ENCODE peak calls at places on chromosomes 7 and 10, in four cellular contexts. One of them, this sample, is unnamed. For H3K4me1, the result is how much of the 10 kb centered on the place peaks cover.

GRCh38 chr10:118256209-118256608 is 85.9 kb downstream of the FAM204A start:
- DNase-seq in cardiac muscle cell: no peak
- DNase-seq in right lobe of liver: no peak
- DNase-seq in upper lobe of right lung: no peak
- DNase-seq in this sample: no peak

GRCh38 chr10:107434854-107435253 is 270.3 kb upstream of the SORCS1 start:
- DNase-seq in cardiac muscle cell: no peak
- DNase-seq in upper lobe of right lung: no peak
- DNase-seq in right lobe of liver: no peak
- DNase-seq in this sample: no peak

GRCh38 chr7:20793258-20793657 is 6.6 kb upstream of the SP8 start:
- DNase-seq in right lobe of liver: no peak
- DNase-seq in cardiac muscle cell: no peak
- DNase-seq in upper lobe of right lung: no peak
- DNase-seq in this sample: no peak

GRCh38 chr7:20199015-20199737 is 18.0 kb downstream of the MACC1 start:
- DNase-seq in right lobe of liver: peak
- DNase-seq in cardiac muscle cell: peak
- DNase-seq in upper lobe of right lung: peak
- DNase-seq in this sample: peak

GRCh38 chr7:132609222-132609621 is 33.0 kb upstream of the PLXNA4 start:
- DNase-seq in cardiac muscle cell: no peak
- DNase-seq in upper lobe of right lung: no peak
- DNase-seq in right lobe of liver: no peak
- DNase-seq in this sample: no peak

GRCh38 chr10:11898372-11899066 is 75.4 kb downstream of the PROSER2 start:
- DNase-seq in right lobe of liver: peak
- DNase-seq in cardiac muscle cell: peak
- DNase-seq in upper lobe of right lung: peak
- DNase-seq in this sample: peak

GRCh38 chr7:20786779-20787651 is at the start of gene SP8:
- DNase-seq in upper lobe of right lung: no peak
- DNase-seq in cardiac muscle cell: peak
- DNase-seq in right lobe of liver: peak
- DNase-seq in this sample: no peak

GRCh38 chr7:137081694-137082093 is 213.2 kb downstream of the CHRM2 start:
- DNase-seq in right lobe of liver: peak
- DNase-seq in upper lobe of right lung: no peak
- DNase-seq in cardiac muscle cell: peak
- DNase-seq in this sample: peak

GRCh38 chr7:98250789-98251188 is 1.2 kb downstream of the TECPR1 start:
- DNase-seq in upper lobe of right lung: no peak
- DNase-seq in cardiac muscle cell: no peak
- DNase-seq in right lobe of liver: no peak
- DNase-seq in this sample: no peak

GRCh38 chr7:140033036-140033435 is 29.7 kb downstream of the PARP12 start:
- DNase-seq in upper lobe of right lung: no peak
- DNase-seq in right lobe of liver: no peak
- DNase-seq in cardiac muscle cell: no peak
- DNase-seq in this sample: no peak

DNA sequence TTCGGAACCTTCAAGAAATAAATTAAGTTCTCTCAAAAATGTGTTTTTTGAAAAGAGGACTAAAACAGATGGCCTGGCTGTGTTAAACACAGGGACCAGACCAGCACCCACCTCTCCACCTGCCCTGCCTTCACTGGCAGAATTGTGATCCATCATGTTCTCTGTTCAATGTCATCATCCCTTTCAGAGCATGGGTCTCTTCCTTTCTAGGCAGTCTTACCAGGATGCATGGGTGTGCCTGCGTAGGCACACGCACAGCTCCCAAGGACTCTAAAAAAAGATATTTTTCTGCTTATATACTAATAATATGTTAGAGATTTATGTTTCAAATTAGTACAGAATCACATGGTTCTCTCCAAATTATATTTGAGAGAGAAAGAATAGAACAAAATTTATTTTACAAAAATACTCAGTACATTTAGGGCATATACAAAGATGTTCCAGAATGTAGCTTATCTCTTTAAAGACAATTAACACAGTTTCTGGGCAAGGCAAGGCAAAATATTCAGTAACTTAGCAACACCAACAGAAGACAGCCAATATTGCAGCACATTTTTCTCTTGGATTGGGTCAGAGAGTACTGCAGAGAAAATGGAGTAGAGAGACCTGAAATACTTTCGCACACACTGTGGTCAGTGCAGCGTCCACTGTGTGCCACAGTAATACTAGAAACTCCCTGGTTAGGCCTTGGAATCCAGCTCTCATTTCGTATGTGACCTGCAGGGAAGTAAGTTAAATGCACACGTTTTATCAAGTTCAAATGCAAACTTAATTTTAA is 52.8 kb downstream of the EGFR start:
- DNase-seq in upper lobe of right lung: no peak
- DNase-seq in cardiac muscle cell: no peak
- DNase-seq in right lobe of liver: no peak
- DNase-seq in this sample: no peak
- H3K27ac ChIP-seq in upper lobe of right lung: peak
- H3K27ac ChIP-seq in cardiac muscle cell: no peak
- H3K27ac ChIP-seq in right lobe of liver: no peak
- H3K27ac ChIP-seq in this sample: no peak

GRCh38 chr7:151010002-151010306 is 14.3 kb downstream of the ATG9B start:
- DNase-seq in cardiac muscle cell: no peak
- DNase-seq in right lobe of liver: no peak
- DNase-seq in upper lobe of right lung: no peak
- DNase-seq in this sample: peak
- H3K4me1 ChIP-seq in cardiac muscle cell: under half
- H3K4me1 ChIP-seq in right lobe of liver: under half
- H3K4me1 ChIP-seq in upper lobe of right lung: under half
- H3K4me1 ChIP-seq in this sample: under half

DNA sequence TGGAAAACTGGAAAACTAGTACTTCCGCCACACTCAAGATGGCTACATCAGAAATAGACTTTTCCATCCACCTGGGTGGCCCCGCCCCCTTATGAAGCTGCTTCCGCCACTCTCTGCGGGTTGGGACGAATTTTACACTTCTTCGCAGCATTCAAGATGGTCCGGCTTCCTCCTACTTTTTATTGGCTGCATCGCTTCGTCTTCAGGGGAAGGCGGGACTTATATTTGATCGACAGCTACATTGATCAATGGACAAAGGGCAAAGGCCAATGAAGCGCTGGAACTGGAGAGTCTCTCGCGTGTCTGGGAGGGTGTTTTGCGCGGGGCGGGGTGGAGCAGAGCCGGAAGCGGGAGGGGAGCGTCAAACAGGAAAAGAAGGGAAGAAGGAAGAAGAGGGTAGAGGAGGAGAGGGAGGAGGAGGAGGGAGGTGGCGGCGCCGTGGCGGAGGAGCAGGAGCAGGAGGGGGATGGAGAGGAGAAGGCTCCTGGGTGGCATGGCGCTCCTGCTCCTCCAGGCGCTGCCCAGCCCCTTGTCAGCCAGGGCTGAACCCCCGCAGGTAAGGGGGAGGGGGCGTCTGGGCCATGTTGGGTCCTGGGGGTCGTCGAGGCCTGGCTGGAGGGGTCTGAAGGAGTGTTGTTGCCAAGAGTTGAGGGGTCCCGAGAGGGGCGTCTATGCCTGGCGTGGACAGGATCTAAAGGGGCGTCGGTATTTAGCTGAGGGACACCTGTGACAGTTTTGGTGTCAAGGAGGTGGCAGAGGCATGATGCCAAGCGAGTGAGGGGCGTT is at the start of gene WBP1L:
- DNase-seq in right lobe of liver: peak
- DNase-seq in upper lobe of right lung: peak
- DNase-seq in cardiac muscle cell: peak
- DNase-seq in this sample: peak
- TF ChIP-seq CTCF in right lobe of liver: no peak
- TF ChIP-seq CTCF in upper lobe of right lung: no peak
- TF ChIP-seq CTCF in cardiac muscle cell: no peak
- TF ChIP-seq CTCF in this sample: no peak

GRCh38 chr10:13978844-13979227 is 351.9 kb downstream of the FRMD4A start:
- DNase-seq in cardiac muscle cell: no peak
- DNase-seq in upper lobe of right lung: no peak
- DNase-seq in right lobe of liver: no peak
- DNase-seq in this sample: no peak
- H3K27ac ChIP-seq in cardiac muscle cell: no peak
- H3K27ac ChIP-seq in upper lobe of right lung: no peak
- H3K27ac ChIP-seq in right lobe of liver: no peak
- H3K27ac ChIP-seq in this sample: no peak

GRCh38 chr7:28033386-28033785 is 147.2 kb downstream of the JAZF1 start:
- DNase-seq in upper lobe of right lung: no peak
- DNase-seq in cardiac muscle cell: no peak
- DNase-seq in right lobe of liver: no peak
- DNase-seq in this sample: no peak
- H3K4me1 ChIP-seq in upper lobe of right lung: under half
- H3K4me1 ChIP-seq in cardiac muscle cell: under half
- H3K4me1 ChIP-seq in right lobe of liver: under half
- H3K4me1 ChIP-seq in this sample: under half

DNA sequence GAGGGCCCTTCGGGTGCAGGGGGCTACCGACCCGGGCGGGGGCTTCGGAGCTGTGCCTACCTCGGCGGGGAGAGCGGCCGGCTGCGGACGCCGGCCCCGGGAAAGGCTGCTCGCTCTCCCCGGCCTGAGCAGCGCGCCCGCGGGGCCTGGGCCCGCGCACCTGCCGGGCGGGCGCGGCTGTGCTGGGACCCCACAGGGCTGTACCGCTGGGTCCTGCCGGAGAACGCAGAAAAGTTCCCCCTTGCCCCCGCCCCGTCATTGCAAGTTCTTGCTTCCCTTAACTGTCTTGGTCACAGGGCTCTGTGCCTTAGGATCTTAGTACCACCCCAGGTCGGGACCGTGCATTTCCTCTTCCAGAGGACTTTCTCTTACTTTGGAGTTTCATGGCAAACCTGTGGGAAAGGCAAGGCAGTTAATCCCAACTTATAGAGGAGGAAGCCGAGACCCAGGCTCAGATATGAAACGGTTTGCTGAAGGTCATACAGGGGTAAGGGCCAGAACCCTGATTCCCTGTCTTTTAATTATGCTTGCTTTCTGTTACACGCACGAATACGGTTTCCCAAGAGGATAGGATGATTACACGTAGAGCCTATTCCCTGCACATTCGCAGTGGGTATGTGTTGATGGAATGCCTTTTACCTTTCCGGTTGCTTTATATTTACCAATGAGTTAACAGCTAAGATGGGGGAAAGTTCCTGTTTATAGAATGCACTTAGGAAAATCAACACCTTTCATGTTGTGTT is 662 bp downstream of the PCGF5 start:
- DNase-seq in upper lobe of right lung: no peak
- DNase-seq in right lobe of liver: peak
- DNase-seq in cardiac muscle cell: peak
- DNase-seq in this sample: no peak
- TF ChIP-seq CTCF in upper lobe of right lung: no peak
- TF ChIP-seq CTCF in right lobe of liver: no peak
- TF ChIP-seq CTCF in cardiac muscle cell: no peak
- TF ChIP-seq CTCF in this sample: no peak

DNA sequence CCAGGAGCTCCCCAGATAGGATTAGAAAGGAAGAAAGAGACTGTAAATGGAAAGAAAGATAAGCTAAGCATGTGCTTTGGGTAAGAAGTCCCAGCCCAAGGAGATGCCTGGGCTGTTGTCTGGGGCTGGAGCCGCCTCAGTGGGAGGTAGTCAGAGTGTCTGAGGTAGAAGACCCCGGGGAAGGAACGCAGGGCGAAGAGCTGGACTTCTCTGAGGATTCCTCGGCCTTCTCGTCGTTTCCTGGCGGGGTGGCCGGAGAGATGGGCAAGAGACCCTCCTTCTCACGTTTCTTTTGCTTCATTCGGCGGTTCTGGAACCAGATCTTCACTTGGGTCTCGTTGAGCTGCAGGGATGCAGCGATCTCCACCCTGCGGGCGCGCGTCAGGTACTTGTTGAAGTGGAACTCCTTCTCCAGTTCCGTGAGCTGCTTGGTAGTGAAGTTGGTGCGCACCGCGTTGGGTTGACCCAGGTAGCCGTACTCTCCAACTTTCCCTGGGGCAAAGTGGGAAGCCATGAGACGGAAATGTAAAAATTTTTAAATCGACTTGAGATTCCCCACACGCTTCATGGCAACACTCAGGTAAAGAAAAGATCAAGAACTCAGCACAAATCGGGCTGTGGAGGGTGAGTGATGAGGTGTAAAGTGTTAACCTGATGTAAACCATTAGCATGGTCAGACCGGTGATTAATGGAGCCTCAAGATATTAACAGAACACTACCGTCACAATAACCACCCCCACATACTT is 1.3 kb downstream of the HOXA1 start:
- DNase-seq in cardiac muscle cell: no peak
- DNase-seq in right lobe of liver: no peak
- DNase-seq in upper lobe of right lung: no peak
- DNase-seq in this sample: no peak
- H3K27ac ChIP-seq in cardiac muscle cell: no peak
- H3K27ac ChIP-seq in right lobe of liver: no peak
- H3K27ac ChIP-seq in upper lobe of right lung: no peak
- H3K27ac ChIP-seq in this sample: no peak

GRCh38 chr7:67100956-67101361 is 104.3 kb downstream of the TYW1 start:
- DNase-seq in upper lobe of right lung: no peak
- DNase-seq in cardiac muscle cell: peak
- DNase-seq in right lobe of liver: no peak
- DNase-seq in this sample: no peak
- H3K4me1 ChIP-seq in upper lobe of right lung: under half
- H3K4me1 ChIP-seq in cardiac muscle cell: under half
- H3K4me1 ChIP-seq in right lobe of liver: under half
- H3K4me1 ChIP-seq in this sample: under half

GRCh38 chr10:59622320-59622901 is 87.2 kb downstream of the SLC16A9 start:
- DNase-seq in upper lobe of right lung: no peak
- DNase-seq in cardiac muscle cell: peak
- DNase-seq in right lobe of liver: no peak
- DNase-seq in this sample: no peak
- TF ChIP-seq CTCF in upper lobe of right lung: peak
- TF ChIP-seq CTCF in cardiac muscle cell: peak
- TF ChIP-seq CTCF in right lobe of liver: peak
- TF ChIP-seq CTCF in this sample: peak

This sample was measured in kidney.